ENCODE peak calls at places on chromosomes 5 and 9, in four cellular contexts. D, I, N and W are unnamed samples.
A peak's percentile ranks its signal among the peaks of the same experiment; 100 is the strongest.

GRCh38 chr5:23412515-23412914 is 94.9 kb upstream of the PRDM9 start:
- DNase-seq in N (no peak), I (no peak), D (no peak), W (no peak)

GRCh38 chr9:19967567-19968459 is 179.0 kb upstream of the SLC24A2 start:
- DNase-seq in I (no peak), D (no peak), N (no peak), W (no peak)

GRCh38 chr5:175823731-175824525 is 47.5 kb upstream of the CPLX2 start:
- DNase-seq in I (no peak), D (no peak), N (no peak), W (no peak)

GRCh38 chr9:113244556-113244955 is 23.2 kb downstream of the SLC31A1 start:
- DNase-seq in D (no peak), I (no peak), N (no peak), W (no peak)

GRCh38 chr9:4689687-4690104 is 10.3 kb downstream of the CDC37L1 start:
- DNase-seq in D (no peak), N (no peak), I (no peak), W (no peak)

GRCh38 chr9:112104401-112104800 is 70.7 kb downstream of the SUSD1 start:
- DNase-seq in N (no peak), D (no peak), I (no peak), W (no peak)

GRCh38 chr9:83219154-83219923 is 156.4 kb upstream of the RASEF start:
- DNase-seq in I (no peak), N (peak; percentile 88), D (no peak), W (peak; percentile 25)

GRCh38 chr9:530681-531080 is 310.8 kb upstream of the DMRT1 start:
- DNase-seq in D (no peak), I (no peak), N (no peak), W (no peak)

GRCh38 chr5:1470762-1471211 is 25.5 kb upstream of the SLC6A3 start:
- DNase-seq in I (no peak), N (no peak), D (no peak), W (no peak)

GRCh38 chr9:99445377-99445891 is 223.4 kb downstream of the SEC61B start:
- DNase-seq in D (no peak), N (peak; percentile 97), I (peak; percentile 72), W (peak; percentile 68)

GRCh38 chr9:130627896-130628792 is 36.2 kb upstream of the PRDM12 start:
- DNase-seq in D (no peak), I (no peak), N (no peak), W (no peak)

GRCh38 chr9:120374817-120375216 is 205.2 kb downstream of the CDK5RAP2 start:
- DNase-seq in D (no peak), I (no peak), N (no peak), W (no peak)

GRCh38 chr5:96275051-96275450 is 158.0 kb downstream of the PCSK1 start:
- DNase-seq in N (no peak), D (no peak), I (no peak), W (no peak)

GRCh38 chr5:89662499-89662898 is 747.1 kb downstream of the CETN3 start:
- DNase-seq in N (no peak), D (no peak), I (no peak), W (no peak)

GRCh38 chr5:39780341-39780740 is 355.6 kb upstream of the DAB2 start:
- DNase-seq in D (no peak), I (no peak), N (no peak), W (no peak)

GRCh38 chr9:107348836-107349235 is 65.8 kb downstream of the RAD23B start:
- DNase-seq in D (no peak), N (no peak), I (no peak), W (no peak)

GRCh38 chr9:12874395-12874794 is 99.6 kb downstream of the LURAP1L start:
- DNase-seq in I (no peak), D (no peak), N (no peak), W (no peak)

GRCh38 chr5:77842247-77842646 is 66.1 kb upstream of the TBCA start:
- DNase-seq in D (no peak), N (no peak), I (no peak), W (no peak)

GRCh38 chr9:137130176-137130755 is 8.7 kb upstream of the GRIN1 start:
- DNase-seq in I (no peak), N (no peak), D (no peak), W (no peak)

GRCh38 chr9:91117959-91118651 is 243.6 kb downstream of the AUH start:
- DNase-seq in N (no peak), D (no peak), I (peak; percentile 72), W (peak; percentile 44)

GRCh38 chr9:77440057-77440456 is 208.1 kb downstream of the GNA14 start:
- DNase-seq in D (no peak), I (peak; percentile 42), N (no peak), W (no peak)

GRCh38 chr5:137072376-137073174 is 426.6 kb downstream of the SPOCK1 start:
- DNase-seq in D (no peak), I (no peak), N (no peak), W (no peak)

GRCh38 chr5:33641722-33642505 is 201.1 kb downstream of the TARS1 start:
- DNase-seq in I (no peak), N (no peak), D (peak; percentile 50), W (peak; percentile 12)

GRCh38 chr9:115058684-115059315 is 59.2 kb downstream of the TNC start:
- DNase-seq in N (peak; percentile 89), I (peak; percentile 68), D (no peak), W (peak; percentile 30)

GRCh38 chr5:73115399-73116051 is 4.8 kb upstream of the TMEM171 start:
- DNase-seq in I (peak; percentile 94), D (no peak), N (no peak), W (peak; percentile 76)

GRCh38 chr9:118222375-118222774 is 518.2 kb downstream of the TLR4 start:
- DNase-seq in I (no peak), D (no peak), N (no peak), W (no peak)

GRCh38 chr9:91557352-91557751 is 133.7 kb upstream of the NFIL3 start:
- DNase-seq in N (no peak), D (no peak), I (no peak), W (no peak)

GRCh38 chr5:110625376-110625999 is 101.0 kb downstream of the TMEM232 start:
- DNase-seq in D (peak; percentile 35), N (peak; percentile 25), I (peak; percentile 4), W (peak; percentile 1)